ENCODE peak calls at places on chromosome 5, in six cellular contexts. C is neural crest cell, K is iPS-NIHi11, N is EL, R is HuH-7, S is NCI-H1436. M is an unnamed sample.

GRCh38 chr5:149215478-149216042 is 56.1 kb upstream of the AFAP1L1 start:
- DNase-seq in C (no peak), K (no peak), N (peak; percentile 75), R (no peak), S (no peak), M (no peak)

GRCh38 chr5:131899686-131900085 is 45.8 kb downstream of the MEIKIN start:
- DNase-seq in C (no peak), K (no peak), N (no peak), R (no peak), S (no peak), M (no peak)

GRCh38 chr5:158013939-158014338 is 155.0 kb upstream of the CLINT1 start:
- DNase-seq in C (no peak), K (peak; percentile 71), N (peak; percentile 32), R (peak; percentile 45), S (no peak), M (no peak)

GRCh38 chr5:148884339-148885020 is 58.1 kb downstream of the ADRB2 start:
- DNase-seq in C (no peak), K (no peak), N (no peak), R (no peak), S (no peak), M (no peak)

GRCh38 chr5:16721151-16722102 is 104.6 kb upstream of the RETREG1 start:
- DNase-seq in C (no peak), K (no peak), N (no peak), R (peak; percentile 51), S (no peak), M (no peak)

GRCh38 chr5:76791461-76791860 is 27.4 kb upstream of the F2RL1 start:
- DNase-seq in C (no peak), K (no peak), N (no peak), R (no peak), S (no peak), M (no peak)

GRCh38 chr5:31581498-31582099 is 49.5 kb downstream of the C5orf22 start:
- DNase-seq in C (no peak), K (no peak), N (peak; percentile 45), R (no peak), S (peak; percentile 13), M (no peak)

GRCh38 chr5:16805478-16805877 is 130.6 kb downstream of the MYO10 start:
- DNase-seq in C (no peak), K (no peak), N (peak; percentile 31), R (no peak), S (no peak), M (no peak)

GRCh38 chr5:150918613-150919012 is 13.8 kb upstream of the ZNF300 start:
- DNase-seq in C (no peak), K (no peak), N (peak; percentile 89), R (no peak), S (no peak), M (no peak)

GRCh38 chr5:139903805-139904565 is 108.4 kb downstream of the PSD2 start:
- DNase-seq in C (peak; percentile 26), K (peak; percentile 85), N (no peak), R (no peak), S (no peak), M (peak; percentile 78)

GRCh38 chr5:2508514-2508913 is 243.0 kb downstream of the IRX2 start:
- DNase-seq in C (no peak), K (no peak), N (no peak), R (no peak), S (no peak), M (no peak)

GRCh38 chr5:30385754-30386153 is 807.7 kb upstream of the CDH6 start:
- DNase-seq in C (no peak), K (no peak), N (no peak), R (no peak), S (no peak), M (no peak)

GRCh38 chr5:169039592-169039991 is 261.3 kb downstream of the SLIT3 start:
- DNase-seq in C (no peak), K (no peak), N (no peak), R (no peak), S (no peak), M (no peak)

GRCh38 chr5:124700333-124700732 is 46.1 kb downstream of the ZNF608 start:
- DNase-seq in C (no peak), K (no peak), N (no peak), R (no peak), S (no peak), M (no peak)